ENCODE peak calls at places on chromosomes 7 and 10, in six cellular contexts. K is stomach, G is SK-N-SH, P is transverse colon, U is lower lobe of right lung, W is hepatocyte. I is an unnamed sample. For H3K36me3, the result is how much of the 10 kb centered on the place peaks cover.

GRCh38 chr7:44755698-44756627 is 7.3 kb downstream of the ZMIZ2 start:
- DNase-seq in W (no peak), U (no peak), P (no peak), G (no peak), K (peak), I (no peak)

GRCh38 chr7:1098243-1099153 is 10.6 kb downstream of the GPER1 start:
- DNase-seq in K (no peak), G (no peak), W (no peak), U (no peak), P (no peak), I (no peak)

GRCh38 chr10:44864042-44864436 is 47.1 kb upstream of the TMEM72 start:
- DNase-seq in W (peak), K (no peak), U (peak), P (peak), G (no peak), I (no peak)

GRCh38 chr10:6498771-6499170 is 81.3 kb downstream of the PRKCQ start:
- DNase-seq in K (no peak), P (no peak), W (no peak), U (no peak), G (no peak), I (peak)

GRCh38 chr7:32275216-32275979 is 205.2 kb upstream of the PDE1C start:
- DNase-seq in P (no peak), K (no peak), W (no peak), U (no peak), G (no peak), I (no peak)

GRCh38 chr10:123665371-123666286 is 526 bp upstream of the GPR26 start:
- DNase-seq in P (no peak), K (no peak), W (no peak), G (peak), U (no peak), I (no peak)

GRCh38 chr10:71835671-71836593 is 15.1 kb downstream of the PSAP start:
- DNase-seq in U (no peak), K (peak), G (peak), W (peak), P (peak), I (no peak)

GRCh38 chr7:141585592-141586510 is 34.6 kb downstream of the AGK start:
- DNase-seq in G (no peak), K (no peak), P (no peak), U (no peak), W (no peak), I (peak)

GRCh38 chr10:81978238-81978637 is 103.2 kb downstream of the NRG3 start:
- DNase-seq in P (no peak), K (no peak), G (no peak), W (peak), U (no peak), I (peak)

GRCh38 chr10:110609592-110609991 is 34.5 kb upstream of the RBM20 start:
- DNase-seq in U (no peak), K (no peak), W (no peak), G (peak), P (no peak), I (peak)

GRCh38 chr7:116512524-116513188 is 12.2 kb upstream of the CAV1 start:
- DNase-seq in U (no peak), W (no peak), P (no peak), K (no peak), G (no peak), I (no peak)
- H3K4me3 ChIP-seq in U (peak), W (no peak), P (peak), K (peak), G (peak), I (no peak)

GRCh38 chr7:150961510-150962284 is 16.4 kb downstream of the KCNH2 start:
- DNase-seq in W (no peak), K (no peak), P (no peak), U (no peak), G (peak), I (no peak)

GRCh38 chr7:150962285-150962742 is 15.8 kb downstream of the KCNH2 start:
- DNase-seq in P (no peak), K (no peak), W (no peak), G (no peak), U (no peak), I (no peak)

GRCh38 chr7:150958071-150958552 is 20.0 kb downstream of the KCNH2 start:
- DNase-seq in W (no peak), U (no peak), K (no peak), P (no peak), G (no peak), I (no peak)

GRCh38 chr7:150958603-150959002 is 19.5 kb downstream of the KCNH2 start:
- DNase-seq in W (no peak), P (no peak), U (no peak), K (no peak), G (no peak), I (no peak)

DNA sequence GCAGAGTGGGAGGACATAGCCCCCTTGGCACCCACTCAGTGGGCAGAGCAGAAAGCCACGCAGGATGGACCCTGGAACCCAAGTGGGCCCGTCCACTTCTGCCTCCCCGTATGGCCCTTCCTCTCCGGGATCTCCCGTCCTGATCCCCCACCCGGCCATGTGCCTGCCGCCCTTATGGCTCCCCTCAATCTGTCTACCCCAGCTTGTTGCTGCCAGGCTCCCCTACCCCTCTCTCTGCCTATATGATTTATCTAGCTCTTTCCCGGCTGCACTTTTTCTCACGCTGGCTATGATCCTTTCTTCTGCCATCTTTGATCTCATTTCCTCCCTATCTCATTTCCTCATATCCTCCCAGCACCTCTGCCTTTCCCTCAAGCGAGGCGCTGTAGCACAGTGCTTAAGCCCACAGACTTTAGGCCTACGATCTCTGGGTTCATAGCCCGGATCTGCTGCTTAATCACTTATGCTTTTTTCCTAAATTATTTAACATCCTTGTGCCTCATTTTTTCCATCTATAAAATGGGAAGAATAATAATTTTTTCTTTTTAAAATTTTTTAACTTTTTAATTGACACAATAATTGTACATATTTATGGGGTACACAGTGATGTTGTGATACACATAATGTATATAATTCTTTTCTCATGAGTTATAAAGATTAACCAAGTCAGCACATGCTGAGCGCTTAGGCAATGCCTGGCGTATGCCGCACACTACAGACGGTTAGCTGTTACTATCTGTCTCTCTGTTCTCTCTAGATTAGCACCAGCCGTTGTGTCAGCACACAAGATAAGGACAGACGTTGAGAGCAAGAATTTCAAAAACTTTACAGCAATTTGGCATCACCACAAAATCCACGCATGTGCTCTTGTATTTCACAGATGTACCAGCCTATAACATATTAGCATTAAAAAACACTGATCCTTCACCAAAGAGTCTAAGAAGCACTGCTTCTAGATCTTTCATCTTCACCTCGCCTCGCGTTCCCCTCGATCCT is 18.1 kb downstream of the KCNH2 start:
- DNase-seq in W (no peak), U (no peak), P (no peak), G (no peak), K (no peak), I (no peak)
- TF ChIP-seq CTCF in W (no peak), U (no peak), P (no peak), G (no peak), K (no peak), I (no peak)

DNA sequence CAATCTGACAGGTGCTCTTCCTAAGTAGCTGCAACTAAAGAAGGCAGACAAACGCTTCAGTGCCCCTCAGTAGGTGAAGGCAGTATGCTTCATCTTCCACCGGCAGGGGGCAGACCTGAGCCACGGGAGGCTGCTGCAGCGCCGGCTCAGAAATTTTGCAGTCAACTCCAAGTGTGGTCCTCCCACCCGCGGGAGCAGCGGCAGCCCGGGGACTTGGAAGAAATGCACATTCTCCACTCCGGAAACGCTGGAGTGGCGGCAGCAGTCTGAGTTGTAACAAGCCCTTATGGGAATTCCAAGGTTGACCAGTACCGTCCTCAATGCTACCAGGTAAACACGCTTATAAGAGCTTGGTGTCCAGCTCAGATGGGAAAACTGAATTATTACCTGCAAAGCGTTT is 3.4 kb downstream of the IGFBP3 start:
- DNase-seq in G (peak), U (peak), P (peak), W (peak), K (peak), I (peak)
- H3K36me3 ChIP-seq in G (under half), U (under half), P (under half), W (under half), K (under half), I (under half)

DNA sequence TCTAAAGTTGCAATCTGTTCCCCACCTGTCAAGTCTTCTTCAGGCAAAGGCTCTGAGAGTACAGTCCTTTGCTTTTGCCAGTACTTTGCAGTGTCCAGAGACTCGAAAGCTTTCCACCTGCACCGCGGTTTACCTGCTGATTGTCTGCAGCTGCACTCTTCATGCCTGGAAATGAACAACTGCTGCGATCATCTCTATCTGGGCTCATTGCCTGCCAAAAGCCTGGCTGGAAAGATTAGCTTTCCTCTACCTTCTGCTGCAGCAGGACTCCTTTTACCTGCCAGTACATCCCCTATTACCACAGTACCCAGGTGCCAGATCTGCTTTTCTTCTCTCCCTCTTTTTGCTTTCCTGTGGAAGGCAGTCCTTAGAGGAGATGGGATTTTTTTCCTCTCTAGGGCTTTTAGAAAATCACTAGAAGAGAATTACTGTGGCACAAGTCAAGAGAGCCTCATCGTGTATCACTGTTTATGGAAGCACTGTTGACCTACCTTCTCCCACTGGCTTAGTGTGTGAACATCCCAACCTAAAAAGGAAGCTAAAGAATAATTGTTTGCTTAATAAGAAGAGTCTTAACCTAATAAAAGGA is 2.2 kb downstream of the STRIP2 start:
- DNase-seq in P (no peak), K (no peak), G (no peak), W (no peak), U (no peak), I (no peak)
- H3K4me3 ChIP-seq in P (no peak), K (no peak), G (no peak), W (no peak), U (no peak), I (no peak)

DNA sequence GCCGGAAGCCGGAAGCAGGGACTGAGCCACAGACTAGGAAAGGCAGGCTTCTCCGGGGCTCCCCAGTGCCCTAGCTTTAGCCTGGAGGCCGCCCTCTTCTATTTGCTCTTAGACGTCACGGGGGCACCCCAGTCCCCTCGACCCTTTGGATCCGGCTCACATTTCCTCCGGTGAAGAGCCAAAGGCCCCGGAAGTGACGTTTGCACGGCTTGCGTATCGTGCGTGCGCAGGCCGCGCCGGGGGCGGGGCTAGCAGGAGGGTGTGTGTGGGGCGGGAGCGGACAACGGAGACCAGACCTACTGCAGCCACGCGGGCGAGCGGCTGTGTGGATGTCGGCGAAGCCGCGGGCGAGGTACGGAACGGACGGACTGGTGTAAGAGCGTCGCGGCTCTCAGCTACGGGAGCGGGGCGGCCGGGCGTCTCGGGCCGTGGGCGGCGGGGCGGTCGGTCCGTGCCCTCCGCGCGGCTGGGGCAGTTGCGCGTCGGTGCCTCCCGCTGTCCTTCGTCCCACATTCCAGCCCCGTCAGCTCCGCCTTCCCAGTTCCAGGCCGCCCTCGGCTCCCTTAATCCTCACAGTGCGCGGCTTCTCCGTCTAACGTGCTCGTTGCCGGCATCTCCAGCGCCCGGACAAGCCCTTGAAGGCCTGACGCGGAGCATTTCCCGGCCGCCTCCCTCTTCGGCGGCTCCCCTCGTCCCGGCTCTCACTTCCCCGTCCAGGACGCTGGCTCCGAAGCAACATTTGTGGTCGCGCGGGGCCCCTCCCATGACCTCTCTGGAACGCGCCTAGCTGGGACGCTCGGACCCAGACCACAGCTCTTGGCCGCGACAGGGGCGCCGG is 25.8 kb downstream of the KCTD7 start:
- DNase-seq in P (peak), U (peak), K (peak), W (peak), G (peak), I (peak)
- TF ChIP-seq CTCF in P (peak), U (no peak), K (no peak), W (no peak), G (no peak), I (no peak)

DNA sequence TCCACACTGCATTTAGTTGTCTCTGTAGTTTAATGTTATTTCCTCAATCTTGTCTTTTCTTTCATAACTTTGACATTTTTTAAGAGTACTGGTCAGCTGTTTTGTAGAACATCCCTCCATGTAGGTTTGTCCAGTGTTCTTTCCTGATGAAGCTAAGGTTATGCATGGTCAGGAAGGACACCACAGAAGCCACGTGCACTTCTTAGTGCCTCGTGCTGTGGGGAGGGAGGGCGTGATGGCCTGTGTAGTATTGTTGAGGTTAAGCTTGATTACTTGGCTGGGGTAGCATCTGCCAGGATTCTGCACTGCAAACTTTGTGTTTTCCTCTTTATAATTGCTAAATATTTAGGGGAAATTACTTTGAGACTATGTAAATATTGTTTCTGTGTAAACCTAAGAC is 48.3 kb downstream of the MCMBP start:
- DNase-seq in G (no peak), K (no peak), U (no peak), W (no peak), P (no peak), I (no peak)
- H3K36me3 ChIP-seq in G (half or more), K (under half), U (half or more), W (under half), P (under half), I (under half)

I was measured in bronchial epithelial cell.